ENCODE peak calls at places on chromosome 11, in five cellular contexts. P, C, X, N and A are unnamed samples.

GRCh38 chr11:80197155-80197554 is 756.3 kb upstream of the TENM4 start:
- DNase-seq in X (no peak), N (no peak), C (no peak), P (no peak), A (no peak)

GRCh38 chr11:102831128-102831708 is 12.2 kb downstream of the MMP3 start:
- DNase-seq in X (peak; percentile 26), C (no peak), P (no peak), N (peak; percentile 83), A (peak; percentile 35)

GRCh38 chr11:117273550-117274289 is 17.4 kb upstream of the BACE1-AS start:
- DNase-seq in P (no peak), C (no peak), X (no peak), N (peak; percentile 95), A (no peak)

GRCh38 chr11:103749158-103749557 is 287.3 kb upstream of the DDI1 start:
- DNase-seq in N (peak; percentile 1), C (no peak), P (no peak), X (no peak), A (no peak)

GRCh38 chr11:2212411-2213251 is 41.0 kb upstream of the TH start:
- DNase-seq in P (peak; percentile 6), C (no peak), N (no peak), X (no peak), A (no peak)

GRCh38 chr11:111520565-111520964 is 6.0 kb downstream of the HOATZ start:
- DNase-seq in P (no peak), N (peak; percentile 78), C (no peak), X (no peak), A (no peak)

GRCh38 chr11:124759268-124760204 is 2.6 kb downstream of the ESAM start:
- DNase-seq in P (no peak), C (no peak), N (no peak), X (peak; percentile 95), A (peak; percentile 54)

GRCh38 chr11:21385669-21386068 is 716.3 kb downstream of the NELL1 start:
- DNase-seq in N (no peak), C (no peak), P (no peak), X (no peak), A (no peak)

GRCh38 chr11:34680918-34681554 is 60.1 kb downstream of the EHF start:
- DNase-seq in P (no peak), X (no peak), C (no peak), N (peak; percentile 77), A (no peak)

GRCh38 chr11:2574043-2574552 is 125.7 kb downstream of the KCNQ1OT1 start:
- DNase-seq in C (no peak), N (no peak), X (no peak), P (no peak), A (peak; percentile 12)

GRCh38 chr11:62459080-62459479 is 40.2 kb downstream of the SCGB1A1 start:
- DNase-seq in X (no peak), P (no peak), C (no peak), N (no peak), A (no peak)

GRCh38 chr11:46026616-46027293 is 94.5 kb downstream of the PHF21A start:
- DNase-seq in C (no peak), N (peak; percentile 48), P (no peak), X (no peak), A (no peak)

GRCh38 chr11:108333403-108333899 is 110.6 kb downstream of the ATM start:
- DNase-seq in P (no peak), X (no peak), N (no peak), C (no peak), A (no peak)

GRCh38 chr11:942853-943252 is 17.2 kb downstream of the AP2A2 start:
- DNase-seq in P (no peak), C (no peak), X (no peak), N (peak; percentile 34), A (no peak)

GRCh38 chr11:86035920-86036319 is 33.0 kb downstream of the PICALM start:
- DNase-seq in N (no peak), C (no peak), P (no peak), X (no peak), A (no peak)

GRCh38 chr11:117885777-117886176 is 9.3 kb upstream of the FXYD6 start:
- DNase-seq in N (no peak), C (no peak), P (no peak), X (no peak), A (no peak)

GRCh38 chr11:43575931-43576833 is 104.4 kb upstream of the HSD17B12 start:
- DNase-seq in N (no peak), C (no peak), X (no peak), P (no peak), A (no peak)

GRCh38 chr11:75022759-75023396 is 34.1 kb downstream of the NEU3 start:
- DNase-seq in C (peak; percentile 61), N (peak; percentile 83), P (peak; percentile 74), X (peak; percentile 89), A (peak; percentile 88)